ENCODE peak calls at places on chromosome 9, in ten cellular contexts. T is mammary epithelial cell, W is endothelial cell of umbilical vein, O is PC-9, F is PC-3, X is fibroblast of lung, E is GM23248, V is hepatocyte, S is GM23338, L is astrocyte. Q is an unnamed sample.

GRCh38 chr9:109903515-109904138 is 123.6 kb downstream of the PALM2AKAP2 start:
- DNase-seq in T (peak), W (peak), O (peak), F (peak), X (peak), E (peak), V (peak), S (peak), L (peak), Q (peak)

GRCh38 chr9:136876476-136876875 is 9.8 kb upstream of the TRAF2 start:
- DNase-seq in T (no peak), W (no peak), O (no peak), F (no peak), X (no peak), E (no peak), V (no peak), S (no peak), L (no peak), Q (no peak)

GRCh38 chr9:34985311-34985899 is 4.1 kb upstream of the DNAJB5 start:
- DNase-seq in T (peak), W (peak), O (no peak), F (peak), X (peak), E (peak), V (peak), S (peak), L (peak), Q (peak)

GRCh38 chr9:37339945-37340344 is 82.6 kb upstream of the GRHPR start:
- DNase-seq in T (no peak), W (no peak), O (no peak), F (no peak), X (no peak), E (no peak), V (no peak), S (peak), L (no peak), Q (no peak)

GRCh38 chr9:116074658-116075057 is 78.9 kb upstream of the PAPPA start:
- DNase-seq in T (peak), W (no peak), O (no peak), F (peak), X (peak), E (peak), V (no peak), S (no peak), L (peak), Q (no peak)

GRCh38 chr9:123406691-123407536 is 50.9 kb downstream of the CRB2 start:
- DNase-seq in T (no peak), W (no peak), O (no peak), F (no peak), X (peak), E (no peak), V (no peak), S (no peak), L (peak), Q (no peak)

GRCh38 chr9:99056876-99057664 is 47.8 kb upstream of the TGFBR1 start:
- DNase-seq in T (peak), W (no peak), O (peak), F (peak), X (peak), E (peak), V (no peak), S (no peak), L (peak), Q (no peak)

GRCh38 chr9:114155967-114156294 is 594 bp downstream of the COL27A1 start:
- DNase-seq in T (no peak), W (no peak), O (no peak), F (no peak), X (no peak), E (peak), V (no peak), S (peak), L (no peak), Q (no peak)

GRCh38 chr9:133171161-133171955 is 7.6 kb upstream of the GBGT1 start:
- DNase-seq in T (no peak), W (no peak), O (no peak), F (no peak), X (no peak), E (no peak), V (no peak), S (no peak), L (no peak), Q (no peak)

GRCh38 chr9:135812961-135813360 is 94.4 kb downstream of the CAMSAP1 start:
- DNase-seq in T (no peak), W (no peak), O (no peak), F (no peak), X (no peak), E (no peak), V (no peak), S (no peak), L (no peak), Q (no peak)

GRCh38 chr9:106420511-106420944 is 442.4 kb upstream of the ZNF462 start:
- DNase-seq in T (peak), W (no peak), O (peak), F (peak), X (peak), E (no peak), V (peak), S (no peak), L (peak), Q (no peak)

GRCh38 chr9:7980691-7981289 is 181.2 kb upstream of the DMAC1 start:
- DNase-seq in T (no peak), W (no peak), O (no peak), F (no peak), X (no peak), E (no peak), V (no peak), S (no peak), L (no peak), Q (no peak)

GRCh38 chr9:98517710-98518109 is 191.0 kb downstream of the GABBR2 start:
- DNase-seq in T (no peak), W (no peak), O (no peak), F (no peak), X (no peak), E (no peak), V (no peak), S (no peak), L (no peak), Q (no peak)

GRCh38 chr9:20570756-20571155 is 51.5 kb downstream of the MLLT3 start:
- DNase-seq in T (peak), W (peak), O (peak), F (peak), X (peak), E (peak), V (no peak), S (no peak), L (peak), Q (no peak)

GRCh38 chr9:97398999-97399758 is 12.7 kb upstream of the TDRD7 start:
- DNase-seq in T (peak), W (peak), O (peak), F (peak), X (peak), E (peak), V (peak), S (peak), L (peak), Q (peak)

GRCh38 chr9:136228107-136228875 is 17.3 kb downstream of the QSOX2 start:
- DNase-seq in T (peak), W (peak), O (peak), F (peak), X (peak), E (peak), V (peak), S (no peak), L (peak), Q (peak)

GRCh38 chr9:129406278-129407225 is 214.3 kb downstream of the C9orf50 start:
- DNase-seq in T (no peak), W (no peak), O (peak), F (peak), X (peak), E (no peak), V (no peak), S (peak), L (no peak), Q (peak)

GRCh38 chr9:100927778-100928177 is 100.7 kb upstream of the PLPPR1 start:
- DNase-seq in T (no peak), W (no peak), O (no peak), F (no peak), X (no peak), E (no peak), V (no peak), S (no peak), L (no peak), Q (no peak)

GRCh38 chr9:79623799-79624721 is 52.3 kb downstream of the TLE4 start:
- DNase-seq in T (peak), W (peak), O (no peak), F (peak), X (no peak), E (peak), V (peak), S (no peak), L (no peak), Q (no peak)

GRCh38 chr9:68418259-68418845 is 61.9 kb downstream of the PGM5 start:
- DNase-seq in T (no peak), W (no peak), O (no peak), F (no peak), X (no peak), E (no peak), V (no peak), S (no peak), L (no peak), Q (no peak)

GRCh38 chr9:74770508-74771261 is 117.0 kb downstream of the TRPM6 start:
- DNase-seq in T (no peak), W (no peak), O (no peak), F (peak), X (no peak), E (peak), V (peak), S (peak), L (no peak), Q (peak)

GRCh38 chr9:81417299-81417675 is 272.1 kb downstream of the TLE1 start:
- DNase-seq in T (no peak), W (peak), O (no peak), F (peak), X (peak), E (no peak), V (no peak), S (no peak), L (no peak), Q (no peak)

GRCh38 chr9:27117489-27118135 is 8.6 kb downstream of the TEK start:
- DNase-seq in T (peak), W (peak), O (peak), F (peak), X (peak), E (peak), V (peak), S (no peak), L (peak), Q (no peak)

GRCh38 chr9:63816742-63817621 is 1468.0 kb downstream of the FOXD4L5 start:
- DNase-seq in T (peak), W (peak), O (peak), F (peak), X (peak), E (peak), V (peak), S (peak), L (peak), Q (no peak)

GRCh38 chr9:63817622-63818518 is 1467.1 kb downstream of the FOXD4L5 start:
- DNase-seq in T (no peak), W (peak), O (peak), F (no peak), X (peak), E (peak), V (peak), S (peak), L (peak), Q (no peak)
- TF ChIP-seq EZH2 in T (no peak), W (no peak), O (no peak), F (no peak), X (no peak), E (no peak), V (no peak), S (no peak), L (no peak), Q (no peak)

GRCh38 chr9:6007770-6008168 is 7.7 kb downstream of the RANBP6 start:
- DNase-seq in T (peak), W (peak), O (no peak), F (peak), X (peak), E (peak), V (peak), S (peak), L (peak), Q (peak)
- TF ChIP-seq EZH2 in T (no peak), W (no peak), O (no peak), F (no peak), X (no peak), E (no peak), V (no peak), S (no peak), L (no peak), Q (no peak)

DNA sequence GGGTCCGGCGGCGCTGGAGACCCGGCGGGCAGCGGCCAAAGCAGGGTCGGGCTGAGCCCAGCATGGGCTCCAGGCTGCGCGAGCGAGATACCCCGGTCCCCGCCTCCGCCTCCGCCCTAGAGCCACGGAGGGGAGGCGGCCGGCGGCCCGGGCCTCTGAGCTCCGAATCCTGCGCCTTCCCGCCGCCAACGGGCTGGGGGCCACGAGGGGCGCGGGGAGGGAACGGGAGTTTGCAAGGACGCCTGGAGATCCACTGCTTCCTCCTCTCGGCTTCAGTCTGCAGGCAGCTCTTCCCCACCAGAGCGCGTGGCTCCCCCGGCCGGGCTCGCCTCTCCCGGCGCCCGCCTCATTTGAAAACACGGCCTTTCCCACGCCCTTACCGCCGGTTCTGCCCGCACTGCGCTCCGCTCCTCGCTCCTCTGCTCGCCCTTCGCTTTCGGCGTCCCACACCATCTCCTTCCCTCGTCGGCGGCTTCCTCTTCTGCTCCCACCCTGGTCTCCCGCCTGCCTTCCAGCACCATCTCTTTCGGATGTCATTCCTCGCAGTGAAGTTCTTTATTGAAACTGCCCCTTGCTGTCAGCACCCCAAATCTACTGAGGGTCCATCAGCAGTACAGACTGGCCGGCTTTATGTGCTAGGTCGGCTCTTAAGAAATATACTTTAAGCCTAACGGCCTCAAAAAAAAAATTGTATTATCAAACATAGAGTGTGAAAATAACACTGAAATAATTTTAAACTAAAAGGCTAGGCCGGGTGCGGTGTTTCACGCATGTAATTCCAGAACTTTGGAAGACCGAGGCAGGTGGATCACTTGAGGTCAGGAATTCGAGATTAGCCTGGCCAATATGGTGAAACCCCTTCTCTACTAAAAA is 105.0 kb upstream of the FAM120A start:
- DNase-seq in T (no peak), W (no peak), O (no peak), F (no peak), X (peak), E (peak), V (peak), S (peak), L (peak), Q (no peak)
- TF ChIP-seq EZH2 in T (peak), W (peak), O (no peak), F (no peak), X (peak), E (no peak), V (peak), S (no peak), L (peak), Q (no peak)

GRCh38 chr9:131179561-131180219 is 54.3 kb downstream of the NUP214 start:
- DNase-seq in T (no peak), W (peak), O (no peak), F (no peak), X (peak), E (peak), V (no peak), S (no peak), L (peak), Q (no peak)

GRCh38 chr9:131178382-131178781 is 53.0 kb downstream of the NUP214 start:
- DNase-seq in T (peak), W (peak), O (peak), F (peak), X (peak), E (peak), V (peak), S (peak), L (peak), Q (peak)

GRCh38 chr9:131180454-131180853 is 55.1 kb downstream of the NUP214 start:
- DNase-seq in T (no peak), W (no peak), O (no peak), F (no peak), X (peak), E (peak), V (peak), S (no peak), L (peak), Q (no peak)

GRCh38 chr9:131178895-131179294 is 53.5 kb downstream of the NUP214 start:
- DNase-seq in T (no peak), W (no peak), O (no peak), F (no peak), X (no peak), E (no peak), V (no peak), S (no peak), L (no peak), Q (no peak)

DNA sequence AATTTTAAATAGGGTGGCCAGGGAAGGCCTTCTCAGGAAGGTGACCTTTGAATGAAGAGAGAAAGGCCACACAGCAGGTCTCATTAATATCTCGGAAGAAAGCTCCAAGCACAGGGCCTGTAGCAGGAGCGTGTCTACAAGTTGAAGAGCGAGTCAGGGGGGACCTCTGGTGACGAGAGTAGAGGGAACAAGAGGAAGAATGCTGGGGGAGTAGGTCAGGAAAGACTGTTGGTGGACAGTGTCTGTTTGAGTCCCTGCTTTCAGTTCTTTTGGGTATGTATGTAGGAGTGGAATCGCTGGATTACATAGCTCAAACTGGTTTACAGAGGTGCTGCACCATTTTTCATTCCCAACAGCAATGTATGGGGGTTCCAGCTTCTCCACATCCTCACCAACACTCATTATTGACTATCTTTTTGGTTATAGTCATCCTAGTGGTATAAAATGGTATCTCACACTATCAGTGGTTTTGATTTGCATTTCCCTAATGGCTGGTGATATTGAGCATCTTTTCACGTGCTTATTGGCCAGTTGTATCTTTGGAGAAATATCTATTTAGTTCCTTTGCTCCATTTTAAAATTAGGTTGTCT is 55.8 kb downstream of the NUP214 start:
- DNase-seq in T (no peak), W (no peak), O (no peak), F (peak), X (no peak), E (peak), V (no peak), S (peak), L (no peak), Q (no peak)
- TF ChIP-seq EZH2 in T (no peak), W (no peak), O (no peak), F (no peak), X (no peak), E (no peak), V (no peak), S (no peak), L (no peak), Q (no peak)

GRCh38 chr9:134638503-134639090 is 3.0 kb upstream of the COL5A1 start:
- DNase-seq in T (no peak), W (no peak), O (no peak), F (no peak), X (no peak), E (no peak), V (no peak), S (no peak), L (no peak), Q (no peak)
- TF ChIP-seq EZH2 in T (no peak), W (no peak), O (no peak), F (no peak), X (no peak), E (no peak), V (no peak), S (no peak), L (no peak), Q (no peak)

Q was measured in HCT116.